ENCODE peak calls at places on chromosome 9, in four cellular contexts. One of them, this sample, is unnamed.

GRCh38 chr9:2087500-2088313 is 72.6 kb downstream of the SMARCA2 start:
- DNase-seq in HepG2: peak
- DNase-seq in K562: peak
- DNase-seq in A549: peak
- DNase-seq in this sample: peak

GRCh38 chr9:37471942-37472679 is 6.9 kb upstream of the ZBTB5 start:
- DNase-seq in K562: no peak
- DNase-seq in A549: peak
- DNase-seq in HepG2: peak
- DNase-seq in this sample: no peak

GRCh38 chr9:19720374-19720773 is 68.5 kb downstream of the SLC24A2 start:
- DNase-seq in K562: no peak
- DNase-seq in HepG2: peak
- DNase-seq in A549: no peak
- DNase-seq in this sample: no peak

GRCh38 chr9:128902351-128903078 is 18.3 kb upstream of the PHYHD1 start:
- DNase-seq in HepG2: no peak
- DNase-seq in A549: no peak
- DNase-seq in K562: no peak
- DNase-seq in this sample: no peak

GRCh38 chr9:72274916-72275315 is 90.1 kb downstream of the ZFAND5 start:
- DNase-seq in K562: no peak
- DNase-seq in A549: no peak
- DNase-seq in HepG2: no peak
- DNase-seq in this sample: no peak

GRCh38 chr9:106970976-106971457 is 108.1 kb downstream of the ZNF462 start:
- DNase-seq in HepG2: no peak
- DNase-seq in K562: no peak
- DNase-seq in A549: no peak
- DNase-seq in this sample: no peak

GRCh38 chr9:86175743-86176456 is 76.5 kb upstream of the GOLM1 start:
- DNase-seq in K562: no peak
- DNase-seq in HepG2: no peak
- DNase-seq in A549: no peak
- DNase-seq in this sample: no peak

GRCh38 chr9:97806721-97807120 is 46.3 kb upstream of the FOXE1 start:
- DNase-seq in K562: no peak
- DNase-seq in HepG2: no peak
- DNase-seq in A549: no peak
- DNase-seq in this sample: no peak

GRCh38 chr9:137960496-137960895 is 82.9 kb downstream of the CACNA1B start:
- DNase-seq in K562: no peak
- DNase-seq in HepG2: no peak
- DNase-seq in A549: no peak
- DNase-seq in this sample: no peak

GRCh38 chr9:82961504-82962125 is 101.3 kb downstream of the RASEF start:
- DNase-seq in K562: peak
- DNase-seq in HepG2: peak
- DNase-seq in A549: peak
- DNase-seq in this sample: peak

GRCh38 chr9:28539432-28539831 is 966.2 kb upstream of the C9orf72 start:
- DNase-seq in K562: no peak
- DNase-seq in HepG2: no peak
- DNase-seq in A549: no peak
- DNase-seq in this sample: no peak

GRCh38 chr9:124390812-124391658 is 24.2 kb downstream of the PSMB7 start:
- DNase-seq in K562: peak
- DNase-seq in A549: peak
- DNase-seq in HepG2: peak
- DNase-seq in this sample: no peak

GRCh38 chr9:97675655-97676054 is 21.5 kb downstream of the XPA start:
- DNase-seq in A549: no peak
- DNase-seq in K562: no peak
- DNase-seq in HepG2: no peak
- DNase-seq in this sample: no peak

GRCh38 chr9:74334308-74334707 is 162.8 kb upstream of the RORB start:
- DNase-seq in HepG2: no peak
- DNase-seq in A549: no peak
- DNase-seq in K562: no peak
- DNase-seq in this sample: no peak

GRCh38 chr9:124078641-124079040 is 67.1 kb downstream of the LHX2 start:
- DNase-seq in A549: peak
- DNase-seq in HepG2: peak
- DNase-seq in K562: no peak
- DNase-seq in this sample: no peak

GRCh38 chr9:131608469-131609115 is 63.3 kb downstream of the PRRT1B start:
- DNase-seq in A549: peak
- DNase-seq in K562: no peak
- DNase-seq in HepG2: peak
- DNase-seq in this sample: no peak

GRCh38 chr9:127778280-127779135 is at the start of gene SH2D3C:
- DNase-seq in HepG2: no peak
- DNase-seq in K562: no peak
- DNase-seq in A549: no peak
- DNase-seq in this sample: no peak

GRCh38 chr9:88243736-88244135 is 105.5 kb upstream of the SPATA31C2 start:
- DNase-seq in A549: no peak
- DNase-seq in K562: no peak
- DNase-seq in HepG2: no peak
- DNase-seq in this sample: no peak

DNA sequence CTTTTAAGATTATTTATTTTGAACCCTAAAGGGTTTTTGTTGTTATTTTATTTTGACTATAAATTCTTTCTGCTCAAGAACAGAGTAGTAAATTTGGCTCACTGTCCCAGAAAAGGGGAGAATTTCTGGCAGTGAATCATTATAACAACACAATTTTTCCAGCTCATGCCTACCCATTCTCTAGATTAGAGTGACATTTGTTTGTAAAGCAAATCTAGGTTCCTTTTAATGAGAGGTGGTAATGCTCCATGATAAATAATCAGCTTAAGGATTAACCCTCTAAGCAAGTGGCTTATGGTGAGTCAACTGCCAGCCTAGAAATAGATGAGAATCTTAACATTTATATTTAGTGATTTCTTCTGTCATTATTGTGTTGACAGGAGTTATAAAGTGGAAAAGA is 409.2 kb downstream of the NFIB start:
- DNase-seq in K562: no peak
- DNase-seq in A549: no peak
- DNase-seq in HepG2: no peak
- DNase-seq in this sample: no peak
- TF ChIP-seq CHD2 in K562: no peak
- TF ChIP-seq CHD2 in A549: no peak
- TF ChIP-seq CHD2 in HepG2: no peak
- TF ChIP-seq CHD2 in this sample: no peak

GRCh38 chr9:120377268-120378150 is 202.5 kb downstream of the CDK5RAP2 start:
- DNase-seq in HepG2: no peak
- DNase-seq in A549: no peak
- DNase-seq in K562: no peak
- DNase-seq in this sample: no peak
- TF ChIP-seq POLR2AphosphoS2 in HepG2: no peak
- TF ChIP-seq POLR2AphosphoS2 in A549: no peak
- TF ChIP-seq POLR2AphosphoS2 in K562: no peak
- TF ChIP-seq POLR2AphosphoS2 in this sample: no peak

GRCh38 chr9:122333169-122333808 is 37.5 kb upstream of the PTGS1 start:
- DNase-seq in K562: no peak
- DNase-seq in HepG2: no peak
- DNase-seq in A549: no peak
- DNase-seq in this sample: no peak
- TF ChIP-seq CHD2 in K562: no peak
- TF ChIP-seq CHD2 in HepG2: no peak
- TF ChIP-seq CHD2 in A549: no peak
- TF ChIP-seq CHD2 in this sample: no peak

GRCh38 chr9:135039916-135040645 is 47.4 kb upstream of the OLFM1 start:
- DNase-seq in A549: no peak
- DNase-seq in K562: no peak
- DNase-seq in HepG2: no peak
- DNase-seq in this sample: no peak

GRCh38 chr9:135038826-135039225 is 48.6 kb upstream of the OLFM1 start:
- DNase-seq in A549: no peak
- DNase-seq in K562: no peak
- DNase-seq in HepG2: no peak
- DNase-seq in this sample: no peak

GRCh38 chr9:135038331-135038730 is 49.1 kb upstream of the OLFM1 start:
- DNase-seq in K562: no peak
- DNase-seq in A549: no peak
- DNase-seq in HepG2: no peak
- DNase-seq in this sample: no peak

GRCh38 chr9:135040892-135041291 is 46.6 kb upstream of the OLFM1 start:
- DNase-seq in K562: no peak
- DNase-seq in HepG2: no peak
- DNase-seq in A549: no peak
- DNase-seq in this sample: no peak

DNA sequence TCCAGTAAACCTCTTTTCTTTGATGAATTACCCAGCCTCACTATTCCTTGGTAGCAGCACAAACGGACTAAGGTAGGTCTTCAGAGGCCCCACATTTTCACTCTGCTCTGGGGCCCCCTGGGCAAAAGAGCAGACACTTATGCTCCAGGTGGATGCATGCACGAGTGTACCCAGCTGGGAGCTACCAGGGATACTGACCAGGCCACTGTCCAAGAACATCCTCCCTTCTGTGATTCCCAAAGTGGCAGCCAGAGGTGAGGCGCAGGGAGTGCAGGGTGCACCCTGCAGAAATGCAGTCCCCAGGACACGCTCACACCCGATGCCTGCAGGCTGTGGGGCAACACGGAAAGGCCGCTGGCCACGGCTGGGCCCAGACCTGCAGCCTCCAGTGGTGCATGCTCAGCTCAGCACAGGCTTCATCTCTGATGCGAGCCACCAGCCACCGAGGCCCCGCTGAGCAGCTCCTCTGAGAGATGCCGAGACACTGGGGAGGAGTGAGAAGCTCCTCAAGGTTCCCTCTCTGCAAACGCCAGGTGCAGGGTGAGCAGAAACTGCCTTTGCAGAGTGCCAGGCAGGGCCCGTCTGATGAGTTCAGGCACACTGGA is 48.1 kb upstream of the OLFM1 start:
- DNase-seq in K562: no peak
- DNase-seq in HepG2: no peak
- DNase-seq in A549: no peak
- DNase-seq in this sample: no peak
- TF ChIP-seq POLR2AphosphoS2 in K562: no peak
- TF ChIP-seq POLR2AphosphoS2 in HepG2: no peak
- TF ChIP-seq POLR2AphosphoS2 in A549: no peak
- TF ChIP-seq POLR2AphosphoS2 in this sample: no peak

DNA sequence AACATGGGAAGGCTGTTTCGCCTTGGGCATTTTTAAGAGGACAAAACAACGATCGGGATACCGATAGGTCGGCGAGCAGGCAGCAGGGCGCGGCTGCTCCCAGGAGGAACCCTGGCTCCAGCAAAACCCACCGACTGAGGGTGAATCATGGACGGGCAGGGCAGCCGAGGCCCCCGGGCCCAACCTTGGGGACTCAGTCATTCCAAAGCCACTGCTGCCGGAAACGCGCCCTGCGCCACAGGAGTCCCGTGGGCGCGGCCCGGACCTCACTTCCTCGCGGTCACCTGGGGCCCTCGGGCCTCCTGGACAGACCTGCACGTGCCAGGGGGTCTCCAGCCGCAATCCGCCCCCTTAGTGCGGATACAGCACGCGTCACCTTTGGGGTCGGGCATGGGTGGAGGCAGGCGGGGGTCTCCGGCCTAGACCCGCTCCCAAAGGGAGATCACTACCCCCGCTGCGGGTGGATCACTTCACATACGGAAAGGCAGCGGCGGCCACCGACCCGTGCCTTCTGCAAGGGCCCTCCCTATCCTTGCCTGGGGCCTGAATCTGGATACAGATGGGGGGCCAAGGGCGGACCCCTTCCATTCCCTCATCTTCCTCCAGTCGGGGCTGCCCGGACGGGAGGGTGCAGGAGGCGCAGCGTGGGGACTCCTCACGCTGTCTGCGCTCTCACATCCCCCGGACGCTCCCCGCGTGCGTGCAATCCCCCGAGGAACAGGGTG is 728 bp downstream of the TXN start:
- DNase-seq in A549: no peak
- DNase-seq in HepG2: peak
- DNase-seq in K562: peak
- DNase-seq in this sample: no peak
- TF ChIP-seq CHD2 in A549: no peak
- TF ChIP-seq CHD2 in HepG2: no peak
- TF ChIP-seq CHD2 in K562: no peak
- TF ChIP-seq CHD2 in this sample: no peak

GRCh38 chr9:77521091-77521490 is 127.0 kb downstream of the GNA14 start:
- DNase-seq in K562: no peak
- DNase-seq in HepG2: no peak
- DNase-seq in A549: no peak
- DNase-seq in this sample: no peak
- TF ChIP-seq POLR2AphosphoS2 in K562: no peak
- TF ChIP-seq POLR2AphosphoS2 in HepG2: no peak
- TF ChIP-seq POLR2AphosphoS2 in A549: no peak
- TF ChIP-seq POLR2AphosphoS2 in this sample: no peak

GRCh38 chr9:14352549-14352948 is 38.6 kb upstream of the NFIB start:
- DNase-seq in A549: no peak
- DNase-seq in HepG2: peak
- DNase-seq in K562: no peak
- DNase-seq in this sample: no peak
- TF ChIP-seq CHD2 in A549: no peak
- TF ChIP-seq CHD2 in HepG2: no peak
- TF ChIP-seq CHD2 in K562: no peak
- TF ChIP-seq CHD2 in this sample: no peak

This sample was measured in GM12878.